ENCODE peak calls at places on chromosomes 6 and 20, in seven cellular contexts. O is mesendoderm, E is IMR-90, A is H9, M is neuronal stem cell, V is trophoblast cell, P is H1. S is an unnamed sample.

GRCh38 chr20:20466341-20466879 is 98.5 kb downstream of the INSM1 start:
- DNase-seq in O (no peak), E (peak; percentile 85), A (no peak), M (no peak), V (peak; percentile 51), P (no peak), S (peak; percentile 49)

GRCh38 chr20:2846698-2847097 is 6.2 kb downstream of the VPS16 start:
- DNase-seq in O (no peak), E (no peak), A (no peak), M (no peak), V (no peak), P (no peak), S (no peak)

GRCh38 chr6:170147056-170147787 is 143.7 kb downstream of the DLL1 start:
- DNase-seq in O (no peak), E (no peak), A (no peak), M (no peak), V (no peak), P (no peak), S (no peak)

GRCh38 chr6:125099211-125100017 is 54.2 kb upstream of the TPD52L1 start:
- DNase-seq in O (peak; percentile 65), E (peak; percentile 50), A (peak; percentile 72), M (peak; percentile 48), V (peak; percentile 56), P (peak; percentile 77), S (peak; percentile 70)

GRCh38 chr20:34771680-34772081 is 53.8 kb downstream of the NCOA6 start:
- DNase-seq in O (no peak), E (no peak), A (no peak), M (no peak), V (no peak), P (no peak), S (peak; percentile 53)

GRCh38 chr6:131519670-131520436 is 53.2 kb upstream of the ARG1 start:
- DNase-seq in O (peak; percentile 87), E (peak; percentile 45), A (peak; percentile 72), M (no peak), V (peak; percentile 13), P (peak; percentile 62), S (peak; percentile 46)

GRCh38 chr6:1604347-1604990 is 5.2 kb upstream of the FOXC1 start:
- DNase-seq in O (peak; percentile 77), E (peak; percentile 36), A (peak; percentile 78), M (peak; percentile 85), V (peak; percentile 46), P (peak; percentile 93), S (no peak)

GRCh38 chr6:116127771-116128493 is 2.0 kb upstream of the COL10A1 start:
- DNase-seq in O (no peak), E (peak; percentile 39), A (no peak), M (no peak), V (no peak), P (no peak), S (peak; percentile 44)

GRCh38 chr6:156359912-156360311 is 417.3 kb upstream of the ARID1B start:
- DNase-seq in O (peak; percentile 52), E (no peak), A (peak; percentile 81), M (no peak), V (no peak), P (peak; percentile 84), S (no peak)

GRCh38 chr20:58550661-58551060 is 35.5 kb upstream of the APCDD1L start:
- DNase-seq in O (no peak), E (peak; percentile 97), A (peak; percentile 8), M (no peak), V (no peak), P (peak; percentile 26), S (peak; percentile 86)

GRCh38 chr20:46070215-46070910 is 19.4 kb downstream of the NCOA5 start:
- DNase-seq in O (no peak), E (peak; percentile 86), A (no peak), M (no peak), V (no peak), P (peak; percentile 28), S (peak; percentile 52)

GRCh38 chr6:138291036-138291848 is 73.0 kb upstream of the PBOV1 start:
- DNase-seq in O (peak; percentile 68), E (no peak), A (no peak), M (no peak), V (no peak), P (peak; percentile 41), S (no peak)

GRCh38 chr6:9360881-9361280 is 925.5 kb upstream of the SLC35B3 start:
- DNase-seq in O (no peak), E (peak; percentile 1), A (no peak), M (no peak), V (no peak), P (no peak), S (no peak)

DNA sequence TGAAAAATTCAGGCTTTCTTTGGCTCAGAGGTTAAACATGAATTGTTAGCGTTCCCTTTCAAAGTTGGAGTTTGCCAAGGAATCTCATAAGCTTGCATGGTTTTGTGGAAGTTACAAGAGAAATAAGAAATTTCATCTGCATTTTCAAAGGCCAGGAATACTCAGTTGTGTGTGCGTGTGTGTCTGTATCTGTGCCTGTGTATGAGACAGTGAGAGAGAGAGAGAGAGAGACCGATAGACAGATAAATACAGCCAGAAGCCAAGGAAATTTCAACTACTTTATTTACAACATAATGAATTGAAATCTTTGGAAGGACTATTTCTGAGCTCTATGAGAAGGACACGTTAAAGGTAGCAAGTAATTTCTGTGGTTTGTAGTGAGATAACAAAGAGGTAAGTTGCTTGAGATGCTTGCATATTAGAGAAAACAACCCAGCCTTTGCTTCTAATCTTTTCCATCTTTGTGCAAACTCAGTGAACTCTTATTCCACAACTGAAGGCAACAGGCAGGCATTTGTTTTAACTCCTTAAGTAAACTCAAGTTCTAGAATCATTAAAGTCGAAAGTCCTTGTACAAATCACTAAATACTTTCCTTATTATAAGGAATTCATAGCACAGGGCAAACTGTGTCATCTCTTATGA is 171.1 kb upstream of the CITED2 start:
- DNase-seq in O (no peak), E (no peak), A (no peak), M (no peak), V (no peak), P (no peak), S (no peak)
- H3K18ac ChIP-seq in O (no peak overlapping the region), E (peak overlapping the region; percentile 79), A (no peak overlapping the region), M (no peak overlapping the region), V (no peak overlapping the region), P (no peak overlapping the region), S (peak overlapping the region; percentile 58)

DNA sequence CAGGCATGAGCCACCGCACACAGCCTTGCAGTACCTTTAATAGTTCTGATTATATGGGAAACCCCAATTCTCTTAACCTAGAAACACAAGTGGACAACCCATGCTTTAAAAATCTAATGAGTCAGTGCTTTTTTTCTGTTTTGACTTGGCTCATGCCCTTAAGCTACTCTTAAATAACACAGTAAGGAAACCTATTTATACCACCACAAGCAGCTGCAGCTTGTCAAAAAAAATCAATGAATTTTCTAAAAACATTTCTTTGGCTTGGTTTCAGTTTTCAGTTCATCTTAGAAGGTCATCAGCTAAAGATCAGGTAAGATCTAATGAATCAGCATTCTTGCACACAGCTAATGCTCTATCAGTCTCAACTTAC is 124.1 kb upstream of the DST start:
- DNase-seq in O (no peak), E (peak; percentile 91), A (no peak), M (no peak), V (no peak), P (no peak), S (peak; percentile 74)
- H2BK120ac ChIP-seq in O (no peak overlapping the region), E (no peak overlapping the region), A (no peak overlapping the region), M (no peak overlapping the region), V (peak overlapping the region; percentile 22), P (no peak overlapping the region), S (no peak overlapping the region)

GRCh38 chr6:107590378-107590777 is 100.5 kb downstream of the SOBP start:
- DNase-seq in O (no peak), E (no peak), A (no peak), M (no peak), V (no peak), P (no peak), S (no peak)

GRCh38 chr6:107585815-107586435 is 96.0 kb downstream of the SOBP start:
- DNase-seq in O (no peak), E (no peak), A (no peak), M (no peak), V (no peak), P (no peak), S (no peak)

GRCh38 chr6:107589199-107589598 is 99.3 kb downstream of the SOBP start:
- DNase-seq in O (no peak), E (no peak), A (no peak), M (no peak), V (no peak), P (no peak), S (no peak)

GRCh38 chr6:107589934-107590333 is 100.0 kb downstream of the SOBP start:
- DNase-seq in O (no peak), E (no peak), A (no peak), M (no peak), V (no peak), P (no peak), S (no peak)

DNA sequence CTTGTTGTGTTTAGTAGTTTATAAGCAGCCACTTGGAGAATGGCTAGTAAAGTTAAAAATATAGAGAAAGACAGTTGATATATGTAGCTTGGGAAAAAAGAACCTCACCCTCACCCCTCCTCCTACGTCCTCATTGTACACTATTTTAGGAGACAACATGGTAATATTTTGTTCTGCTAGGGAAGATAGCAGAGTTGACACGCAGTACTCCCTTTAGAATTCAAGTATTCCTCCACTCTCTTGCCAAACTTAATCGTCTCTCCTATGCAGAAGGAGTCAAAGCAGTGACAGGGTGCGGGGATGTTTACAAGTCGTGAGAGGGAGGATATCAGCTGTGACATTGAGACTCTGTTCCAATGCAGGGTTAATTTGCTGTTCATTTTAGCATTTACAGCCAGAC is 97.5 kb downstream of the SOBP start:
- DNase-seq in O (no peak), E (no peak), A (no peak), M (no peak), V (no peak), P (no peak), S (no peak)
- H3K79me1 ChIP-seq in O (no peaks in the 10 kb centered on the region), E (no peaks in the 10 kb centered on the region), A (no peaks in the 10 kb centered on the region), M (no peaks in the 10 kb centered on the region), V (no peaks in the 10 kb centered on the region), P (no peaks in the 10 kb centered on the region), S (no peaks in the 10 kb centered on the region)

GRCh38 chr6:100704941-100705340 is 176.2 kb downstream of the ASCC3 start:
- DNase-seq in O (no peak), E (no peak), A (no peak), M (no peak), V (no peak), P (no peak), S (no peak)
- H3K18ac ChIP-seq in O (no peak overlapping the region), E (no peak overlapping the region), A (no peak overlapping the region), M (no peak overlapping the region), V (no peak overlapping the region), P (no peak overlapping the region), S (no peak overlapping the region)

GRCh38 chr6:69005194-69005593 is 370.1 kb downstream of the ADGRB3 start:
- DNase-seq in O (no peak), E (no peak), A (no peak), M (no peak), V (peak; percentile 1), P (no peak), S (no peak)
- H2BK120ac ChIP-seq in O (no peak overlapping the region), E (no peak overlapping the region), A (no peak overlapping the region), M (no peak overlapping the region), V (no peak overlapping the region), P (no peak overlapping the region), S (no peak overlapping the region)